ENCODE peak calls at places on chromosomes 12 and 14, in four cellular contexts. Y is A549, E is tibial artery, Z is neural progenitor cell. K is an unnamed sample.

GRCh38 chr14:86057018-86057667 is 527.2 kb downstream of the FLRT2 start:
- DNase-seq in Z (peak; percentile 61), Y (no peak), E (no peak), K (no peak)

GRCh38 chr14:99322731-99323599 is 51.0 kb upstream of the BCL11B start:
- DNase-seq in Z (no peak), E (no peak), Y (no peak), K (no peak)

GRCh38 chr12:80777587-80777986 is 60.9 kb downstream of the MYF5 start:
- DNase-seq in E (no peak), Y (no peak), Z (no peak), K (no peak)

GRCh38 chr12:6335451-6336078 is 6.3 kb downstream of the TNFRSF1A start:
- DNase-seq in Y (peak; percentile 86), Z (peak; percentile 58), E (peak; percentile 85), K (peak; percentile 91)

GRCh38 chr14:83006071-83006670 is 1472.5 kb upstream of the SEL1L start:
- DNase-seq in Z (no peak), E (no peak), Y (no peak), K (peak; percentile 63)

GRCh38 chr12:104182144-104182543 is 33.4 kb upstream of the TXNRD1 start:
- DNase-seq in Z (no peak), Y (no peak), E (peak; percentile 90), K (no peak)

GRCh38 chr14:21494902-21495762 is 16.0 kb downstream of the METTL3 start:
- DNase-seq in Y (no peak), E (no peak), Z (no peak), K (no peak)

GRCh38 chr12:10590976-10591375 is 22.4 kb downstream of the MAGOHB start:
- DNase-seq in Z (no peak), E (no peak), Y (no peak), K (no peak)

GRCh38 chr12:43210437-43211197 is 341.4 kb downstream of the ADAMTS20 start:
- DNase-seq in Z (no peak), E (no peak), Y (no peak), K (no peak)

GRCh38 chr12:111446631-111447570 is 41.2 kb downstream of the SH2B3 start:
- DNase-seq in Y (no peak), E (no peak), Z (no peak), K (no peak)

GRCh38 chr12:78759387-78759786 is 105.2 kb upstream of the SYT1 start:
- DNase-seq in Y (no peak), Z (no peak), E (no peak), K (no peak)

GRCh38 chr12:125249066-125249824 is 184.0 kb downstream of the AACS start:
- DNase-seq in Y (no peak), E (no peak), Z (no peak), K (no peak)
- H3K4me3 ChIP-seq in Y (no peak overlapping the region), E (no peak overlapping the region), Z (no peak overlapping the region), K (no peak overlapping the region)

GRCh38 chr14:53016919-53017318 is 66.1 kb upstream of the FERMT2 start:
- DNase-seq in Y (no peak), Z (no peak), E (no peak), K (no peak)
- H3K9me3 ChIP-seq in Y (no peaks in the 10 kb centered on the region), Z (no peaks in the 10 kb centered on the region), E (no peaks in the 10 kb centered on the region), K (no peaks in the 10 kb centered on the region)

GRCh38 chr14:74863274-74863673 is 12.7 kb downstream of the PROX2 start:
- DNase-seq in E (no peak), Z (no peak), Y (no peak), K (no peak)
- H3K4me3 ChIP-seq in E (no peak overlapping the region), Z (no peak overlapping the region), Y (no peak overlapping the region), K (no peak overlapping the region)

GRCh38 chr12:23141335-23141734 is 516.4 kb downstream of the ETNK1 start:
- DNase-seq in E (no peak), Z (no peak), Y (no peak), K (no peak)
- H3K9me3 ChIP-seq in E (no peaks in the 10 kb centered on the region), Z (no peaks in the 10 kb centered on the region), Y (no peaks in the 10 kb centered on the region), K (no peaks in the 10 kb centered on the region)

DNA sequence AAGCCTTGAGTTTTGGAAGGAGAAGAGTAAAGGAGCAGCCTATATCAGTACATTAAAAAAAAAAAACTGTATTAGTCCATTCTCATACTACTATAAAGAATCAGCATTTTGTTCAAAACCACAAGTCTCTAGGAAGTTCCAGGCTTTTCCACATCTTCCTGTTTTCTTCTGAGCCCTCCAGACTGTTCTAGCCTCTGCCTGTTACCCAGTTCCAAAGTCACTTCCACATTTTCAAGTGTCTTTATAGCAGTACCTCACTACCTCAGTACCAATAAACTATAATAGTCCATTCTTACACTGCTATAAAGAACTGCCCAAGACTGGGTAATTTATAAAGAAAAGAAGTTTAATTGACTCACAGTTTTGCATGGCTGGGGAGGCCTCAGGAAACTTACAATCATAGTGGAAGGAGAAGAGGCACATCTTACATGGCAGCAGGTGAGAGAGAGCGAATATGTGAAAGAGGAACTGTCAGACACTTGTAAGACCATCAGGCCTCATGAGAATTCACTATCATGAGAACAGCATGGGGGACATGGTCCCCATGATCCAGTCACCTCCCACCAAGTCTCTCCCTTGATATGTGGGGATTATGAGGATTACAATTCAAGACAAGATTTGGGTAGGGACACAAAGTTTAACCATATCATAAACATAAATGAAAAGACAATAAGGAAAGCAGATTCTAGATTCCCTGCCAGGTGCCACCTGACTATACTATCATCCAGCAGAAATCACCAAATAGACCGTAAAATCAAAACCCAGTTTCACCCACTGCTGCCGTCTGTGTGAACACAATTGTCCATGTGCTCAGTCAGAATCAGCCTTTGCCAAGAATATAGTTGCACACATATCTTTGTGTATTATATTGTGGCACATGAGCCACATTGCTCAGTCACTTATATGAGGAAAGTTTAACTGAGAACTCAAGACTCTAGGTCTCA is 27.8 kb downstream of the TOGARAM1 start:
- DNase-seq in E (no peak), Z (no peak), Y (no peak), K (no peak)
- H3K4me3 ChIP-seq in E (no peak overlapping the region), Z (no peak overlapping the region), Y (no peak overlapping the region), K (no peak overlapping the region)

K was measured in small intestine.